ENCODE peak calls at places on chromosome 10, in four cellular contexts. One of them, this sample, is unnamed. For H3K4me1, the result is how much of the 10 kb centered on the place peaks cover.

GRCh38 chr10:118585794-118586193 is 9.7 kb downstream of the PRLHR start:
- DNase-seq in GM12878: no peak
- DNase-seq in stomach: no peak
- DNase-seq in transverse colon: no peak
- DNase-seq in this sample: no peak

GRCh38 chr10:16521311-16522016 is at the start of gene C1QL3:
- DNase-seq in transverse colon: no peak
- DNase-seq in stomach: peak
- DNase-seq in GM12878: no peak
- DNase-seq in this sample: no peak

GRCh38 chr10:49024484-49024883 is 84.8 kb upstream of the LRRC18 start:
- DNase-seq in GM12878: no peak
- DNase-seq in transverse colon: no peak
- DNase-seq in stomach: no peak
- DNase-seq in this sample: no peak

GRCh38 chr10:114281006-114281405 is 42.0 kb downstream of the VWA2 start:
- DNase-seq in stomach: no peak
- DNase-seq in transverse colon: no peak
- DNase-seq in GM12878: no peak
- DNase-seq in this sample: no peak

GRCh38 chr10:11378835-11379234 is 232.6 kb downstream of the USP6NL start:
- DNase-seq in transverse colon: no peak
- DNase-seq in GM12878: no peak
- DNase-seq in stomach: no peak
- DNase-seq in this sample: no peak

GRCh38 chr10:44154956-44155355 is 229.9 kb downstream of the CXCL12 start:
- DNase-seq in GM12878: no peak
- DNase-seq in stomach: no peak
- DNase-seq in transverse colon: no peak
- DNase-seq in this sample: no peak

GRCh38 chr10:118818621-118819221 is 64.0 kb upstream of the CACUL1 start:
- DNase-seq in GM12878: no peak
- DNase-seq in transverse colon: no peak
- DNase-seq in stomach: no peak
- DNase-seq in this sample: no peak

GRCh38 chr10:1745794-1746456 is 8.6 kb upstream of the ADARB2 start:
- DNase-seq in transverse colon: no peak
- DNase-seq in GM12878: no peak
- DNase-seq in stomach: no peak
- DNase-seq in this sample: peak

GRCh38 chr10:29647483-29647882 is 12.7 kb upstream of the SVIL start:
- DNase-seq in stomach: no peak
- DNase-seq in GM12878: no peak
- DNase-seq in transverse colon: no peak
- DNase-seq in this sample: no peak

GRCh38 chr10:10094700-10095099 is 923.0 kb upstream of the CELF2 start:
- DNase-seq in GM12878: no peak
- DNase-seq in stomach: no peak
- DNase-seq in transverse colon: no peak
- DNase-seq in this sample: no peak

GRCh38 chr10:97914837-97915211 is 65.2 kb downstream of the GOLGA7B start:
- DNase-seq in transverse colon: peak
- DNase-seq in GM12878: no peak
- DNase-seq in stomach: peak
- DNase-seq in this sample: no peak

GRCh38 chr10:21399392-21400015 is 126.0 kb downstream of the SKIDA1 start:
- DNase-seq in GM12878: no peak
- DNase-seq in transverse colon: no peak
- DNase-seq in stomach: no peak
- DNase-seq in this sample: no peak

GRCh38 chr10:23965880-23966279 is 243.1 kb upstream of the KIAA1217 start:
- DNase-seq in stomach: no peak
- DNase-seq in GM12878: no peak
- DNase-seq in transverse colon: no peak
- DNase-seq in this sample: no peak

GRCh38 chr10:66295602-66296001 is 630.2 kb upstream of the LRRTM3 start:
- DNase-seq in GM12878: no peak
- DNase-seq in transverse colon: no peak
- DNase-seq in stomach: no peak
- DNase-seq in this sample: no peak

GRCh38 chr10:92574545-92575377 is 868 bp upstream of the IDE start:
- DNase-seq in GM12878: no peak
- DNase-seq in transverse colon: no peak
- DNase-seq in stomach: no peak
- DNase-seq in this sample: no peak

GRCh38 chr10:17250736-17251135 is 22.7 kb downstream of the VIM start:
- DNase-seq in GM12878: no peak
- DNase-seq in transverse colon: no peak
- DNase-seq in stomach: no peak
- DNase-seq in this sample: no peak

GRCh38 chr10:129526943-129527342 is 59.9 kb downstream of the MGMT start:
- DNase-seq in GM12878: no peak
- DNase-seq in transverse colon: no peak
- DNase-seq in stomach: no peak
- DNase-seq in this sample: no peak

GRCh38 chr10:43396928-43397624 is 11.9 kb downstream of the HNRNPF start:
- DNase-seq in GM12878: no peak
- DNase-seq in transverse colon: peak
- DNase-seq in stomach: peak
- DNase-seq in this sample: peak

GRCh38 chr10:19658622-19659233 is 157.5 kb upstream of the PLXDC2 start:
- DNase-seq in transverse colon: no peak
- DNase-seq in GM12878: no peak
- DNase-seq in stomach: no peak
- DNase-seq in this sample: no peak

GRCh38 chr10:28250782-28251181 is 52.1 kb downstream of the MPP7 start:
- DNase-seq in transverse colon: no peak
- DNase-seq in stomach: no peak
- DNase-seq in GM12878: no peak
- DNase-seq in this sample: no peak

GRCh38 chr10:3848005-3848767 is 63.2 kb upstream of the KLF6 start:
- DNase-seq in GM12878: no peak
- DNase-seq in transverse colon: no peak
- DNase-seq in stomach: no peak
- DNase-seq in this sample: no peak

GRCh38 chr10:70480254-70480861 is 1.8 kb downstream of the PALD1 start:
- DNase-seq in transverse colon: peak
- DNase-seq in GM12878: no peak
- DNase-seq in stomach: no peak
- DNase-seq in this sample: no peak

GRCh38 chr10:83545901-83546391 is 593.4 kb upstream of the GHITM start:
- DNase-seq in transverse colon: no peak
- DNase-seq in stomach: no peak
- DNase-seq in GM12878: peak
- DNase-seq in this sample: no peak

GRCh38 chr10:31381766-31382316 is 62.8 kb downstream of the ZEB1 start:
- DNase-seq in GM12878: peak
- DNase-seq in transverse colon: no peak
- DNase-seq in stomach: no peak
- DNase-seq in this sample: no peak

GRCh38 chr10:95909591-95909990 is 1.8 kb downstream of the CC2D2B start:
- DNase-seq in stomach: no peak
- DNase-seq in GM12878: no peak
- DNase-seq in transverse colon: no peak
- DNase-seq in this sample: no peak

GRCh38 chr10:70908426-70909296 is 20.3 kb upstream of the PCBD1 start:
- DNase-seq in GM12878: no peak
- DNase-seq in stomach: no peak
- DNase-seq in transverse colon: no peak
- DNase-seq in this sample: no peak

GRCh38 chr10:131802991-131803390 is 97.8 kb upstream of the PPP2R2D start:
- DNase-seq in transverse colon: no peak
- DNase-seq in GM12878: no peak
- DNase-seq in stomach: peak
- DNase-seq in this sample: no peak

GRCh38 chr10:117543245-117543998 is 876 bp downstream of the EMX2 start:
- DNase-seq in transverse colon: no peak
- DNase-seq in stomach: no peak
- DNase-seq in GM12878: no peak
- DNase-seq in this sample: no peak

GRCh38 chr10:44307691-44308090 is 77.2 kb downstream of the CXCL12 start:
- DNase-seq in GM12878: no peak
- DNase-seq in stomach: no peak
- DNase-seq in transverse colon: no peak
- DNase-seq in this sample: peak

GRCh38 chr10:123043409-123043925 is 34.7 kb downstream of the ACADSB start:
- DNase-seq in stomach: peak
- DNase-seq in transverse colon: peak
- DNase-seq in GM12878: peak
- DNase-seq in this sample: no peak

GRCh38 chr10:100812978-100813377 is 67.6 kb downstream of the PAX2 start:
- DNase-seq in transverse colon: no peak
- DNase-seq in GM12878: no peak
- DNase-seq in stomach: no peak
- DNase-seq in this sample: no peak

GRCh38 chr10:101120884-101121660 is 10.0 kb upstream of the TLX1 start:
- DNase-seq in transverse colon: peak
- DNase-seq in GM12878: no peak
- DNase-seq in stomach: peak
- DNase-seq in this sample: no peak

GRCh38 chr10:18659784-18660561 is 742 bp downstream of the ARL5B start:
- DNase-seq in transverse colon: peak
- DNase-seq in GM12878: peak
- DNase-seq in stomach: peak
- DNase-seq in this sample: no peak

GRCh38 chr10:78524941-78525340 is 491.3 kb downstream of the RPS24 start:
- DNase-seq in GM12878: no peak
- DNase-seq in stomach: no peak
- DNase-seq in transverse colon: no peak
- DNase-seq in this sample: no peak

GRCh38 chr10:103859161-103860141 is 4.1 kb upstream of the SH3PXD2A start:
- DNase-seq in GM12878: peak
- DNase-seq in stomach: peak
- DNase-seq in transverse colon: peak
- DNase-seq in this sample: no peak

DNA sequence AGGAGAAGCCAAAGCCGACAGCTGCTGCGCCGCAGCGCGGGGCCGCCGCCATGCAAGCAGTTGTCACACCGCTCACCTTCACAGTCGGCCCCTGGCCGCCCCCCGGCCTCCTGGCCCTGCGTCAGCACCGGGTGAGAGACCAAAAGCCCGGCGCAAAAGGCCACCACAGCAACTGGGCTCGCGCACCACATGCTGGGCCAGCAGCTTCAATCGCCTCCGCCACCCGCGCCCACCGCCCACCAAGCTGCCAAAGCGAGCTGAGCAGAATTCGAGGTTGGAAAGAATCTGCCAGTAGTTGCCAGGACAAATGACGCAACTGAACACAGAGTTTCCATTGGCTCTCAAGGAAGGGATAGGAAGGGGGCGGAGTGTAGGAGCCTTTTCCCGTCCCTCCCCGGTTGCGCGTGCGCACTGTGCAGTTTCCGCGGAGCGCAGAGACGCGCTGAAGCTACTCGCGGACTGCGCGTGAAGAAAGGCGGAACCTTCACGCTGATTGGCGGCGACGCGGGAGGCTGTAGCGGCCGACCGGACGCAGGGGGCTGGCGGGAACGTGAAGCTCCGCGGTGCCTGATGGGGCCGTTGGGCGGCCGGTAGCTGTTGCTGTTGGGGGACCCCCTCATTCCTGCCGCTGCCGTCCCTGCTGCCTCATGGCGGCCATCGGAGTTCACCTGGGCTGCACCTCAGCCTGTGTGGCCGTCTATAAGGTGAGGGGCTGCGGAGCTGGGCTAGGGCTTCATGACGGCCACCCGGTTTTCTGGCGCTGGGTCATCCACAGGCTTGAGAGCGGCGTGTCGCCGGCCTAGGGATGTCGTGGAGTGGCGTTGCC is at the start of the genes CDNF, HSPA14 and MSANTD7:
- DNase-seq in stomach: peak
- DNase-seq in GM12878: peak
- DNase-seq in transverse colon: peak
- DNase-seq in this sample: peak
- TF ChIP-seq EP300 in stomach: peak
- TF ChIP-seq EP300 in GM12878: no peak
- TF ChIP-seq EP300 in transverse colon: no peak
- TF ChIP-seq EP300 in this sample: no peak

GRCh38 chr10:125085281-125085680 is 75.1 kb downstream of the CTBP2 start:
- DNase-seq in GM12878: no peak
- DNase-seq in stomach: no peak
- DNase-seq in transverse colon: no peak
- DNase-seq in this sample: no peak
- H3K4me3 ChIP-seq in GM12878: no peak
- H3K4me3 ChIP-seq in stomach: no peak
- H3K4me3 ChIP-seq in transverse colon: no peak
- H3K4me3 ChIP-seq in this sample: no peak

DNA sequence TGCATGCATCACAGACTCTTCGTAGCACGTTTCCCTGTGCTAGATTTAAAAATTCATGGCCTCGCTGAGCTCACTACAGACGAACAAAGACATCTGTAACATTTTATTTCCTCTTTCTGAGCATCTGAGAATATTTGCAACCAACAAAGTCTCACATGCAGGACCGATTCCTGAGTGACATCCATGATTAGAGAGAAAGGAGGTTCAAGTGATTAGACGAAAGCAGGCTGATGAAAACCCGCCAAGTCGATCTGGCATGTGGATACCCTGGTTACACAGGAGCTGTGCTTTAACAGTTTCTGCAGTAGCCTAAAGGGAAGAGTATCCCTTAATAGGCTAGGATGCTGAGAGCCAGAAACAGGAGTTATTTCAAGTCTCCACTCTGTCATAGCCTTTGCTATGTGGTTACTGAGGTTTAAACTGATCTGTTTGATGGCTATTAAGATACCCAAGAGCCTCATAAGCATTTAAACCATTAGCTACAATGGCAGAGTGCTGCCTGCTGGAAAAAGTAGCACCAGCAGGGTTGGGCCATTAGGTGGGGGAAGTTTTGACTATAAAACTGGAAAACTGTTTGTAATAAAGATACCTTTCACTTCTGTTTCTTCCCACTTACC is 82.4 kb downstream of the PRKCQ start:
- DNase-seq in GM12878: no peak
- DNase-seq in stomach: no peak
- DNase-seq in transverse colon: no peak
- DNase-seq in this sample: peak
- H3K4me1 ChIP-seq in GM12878: under half
- H3K4me1 ChIP-seq in stomach: under half
- H3K4me1 ChIP-seq in transverse colon: under half
- H3K4me1 ChIP-seq in this sample: under half

DNA sequence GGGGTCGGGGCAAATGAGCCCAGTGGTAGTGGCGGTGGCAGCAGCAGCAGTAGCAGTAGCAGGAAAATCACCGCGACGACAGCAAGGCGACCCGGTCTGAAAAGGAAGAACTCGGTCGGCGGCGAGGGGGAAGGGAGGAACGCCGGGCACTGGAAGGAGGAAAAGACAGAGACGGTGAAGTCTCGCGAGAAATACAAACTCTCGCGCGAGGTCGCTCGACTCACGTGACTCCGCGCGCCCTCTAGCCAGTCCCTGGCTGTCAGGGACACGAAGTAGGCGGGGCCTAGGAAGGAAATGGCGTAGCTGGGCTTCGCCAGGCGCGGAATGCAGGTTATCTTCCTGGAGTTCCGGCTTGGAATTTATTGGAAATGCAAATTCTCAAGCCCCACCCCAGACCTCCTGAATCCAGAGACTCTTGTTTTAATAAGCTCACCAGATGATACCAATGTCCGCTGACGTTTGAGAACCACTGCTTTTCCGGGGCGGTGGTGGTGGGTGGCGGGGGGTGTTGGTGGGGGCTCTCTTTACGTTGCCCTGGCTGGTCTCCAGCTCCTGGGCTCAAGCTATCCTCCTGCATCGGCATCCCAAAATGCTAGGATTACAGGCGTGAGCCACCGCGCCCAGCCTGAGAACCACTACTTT is at the start of gene SMNDC1:
- DNase-seq in GM12878: peak
- DNase-seq in transverse colon: peak
- DNase-seq in stomach: peak
- DNase-seq in this sample: peak
- TF ChIP-seq EP300 in GM12878: no peak
- TF ChIP-seq EP300 in transverse colon: no peak
- TF ChIP-seq EP300 in stomach: no peak
- TF ChIP-seq EP300 in this sample: no peak